ENCODE peak calls at places on chromosome 17, in nine cellular contexts. W is right cardiac atrium; M is naive thymus-derived CD8-positive, alpha-beta T cell; J is HCT116; V is central memory CD8-positive, alpha-beta T cell; G is activated CD8-positive, alpha-beta T cell treated with anti-CD3 and anti-CD28 coated beads for 36 hours; H is GM12878; P is Panc1; N is HepG2. Z is an unnamed sample.

GRCh38 chr17:30997842-30998241 is 27.0 kb downstream of the RNF135 start:
- ATAC-seq in W (no peak), M (no peak), J (no peak), V (no peak), G (no peak), H (no peak), P (no peak), N (no peak), Z (no peak)

GRCh38 chr17:39244016-39244599 is 18.4 kb upstream of the STAC2 start:
- ATAC-seq in W (peak), M (peak), J (no peak), V (no peak), G (no peak), H (peak), P (no peak), N (peak), Z (peak)

GRCh38 chr17:41863074-41863843 is 2.0 kb downstream of the KLHL11 start:
- ATAC-seq in W (no peak), M (peak), J (no peak), V (peak), G (peak), H (no peak), P (no peak), N (no peak), Z (no peak)

GRCh38 chr17:7290685-7291084 is 3.8 kb downstream of the YBX2 start:
- ATAC-seq in W (peak), M (no peak), J (no peak), V (no peak), G (no peak), H (no peak), P (no peak), N (no peak), Z (no peak)

GRCh38 chr17:82200135-82200534 is 12.5 kb downstream of the CCDC57 start:
- ATAC-seq in W (no peak), M (no peak), J (no peak), V (no peak), G (no peak), H (no peak), P (no peak), N (no peak), Z (no peak)

GRCh38 chr17:42116705-42117396 is 4.3 kb downstream of the KAT2A start:
- ATAC-seq in W (peak), M (peak), J (peak), V (peak), G (peak), H (peak), P (peak), N (peak), Z (peak)

GRCh38 chr17:6870841-6871240 is 39.3 kb upstream of the TEKT1 start:
- ATAC-seq in W (no peak), M (no peak), J (no peak), V (no peak), G (no peak), H (no peak), P (no peak), N (no peak), Z (no peak)

GRCh38 chr17:1746975-1747543 is 4.4 kb downstream of the SERPINF2 start:
- ATAC-seq in W (peak), M (no peak), J (no peak), V (no peak), G (no peak), H (no peak), P (no peak), N (no peak), Z (no peak)

GRCh38 chr17:75316253-75316652 is 27.0 kb upstream of the SLC25A19 start:
- ATAC-seq in W (no peak), M (no peak), J (peak), V (no peak), G (peak), H (peak), P (no peak), N (peak), Z (no peak)